ENCODE peak calls at places on chromosomes 2 and 18, in seven cellular contexts. B is RWPE1, S is Right ventricle myocardium superior, L is psoas muscle, N is dermis microvascular lymphatic vessel endothelial cell, Q is HCEC 1CT, P is endothelial cell. V is an unnamed sample.
A peak's percentile ranks its signal among the peaks of the same experiment; 100 is the strongest.

GRCh38 chr18:22977847-22978701 is 44.9 kb downstream of the RBBP8 start:
- DNase-seq in B (peak; percentile 62), S (no peak), L (no peak), N (peak; percentile 88), Q (peak; percentile 87), P (no peak), V (peak; percentile 54)

GRCh38 chr2:203972066-203972465 is 35.5 kb downstream of the ICOS start:
- DNase-seq in B (no peak), S (no peak), L (no peak), N (no peak), Q (no peak), P (no peak), V (no peak)

GRCh38 chr2:97731274-97732050 is 18.1 kb downstream of the ZAP70 start:
- DNase-seq in B (no peak), S (no peak), L (no peak), N (no peak), Q (no peak), P (no peak), V (peak; percentile 44)

GRCh38 chr2:234121999-234122398 is 71.5 kb downstream of the SPP2 start:
- DNase-seq in B (no peak), S (no peak), L (no peak), N (no peak), Q (no peak), P (no peak), V (no peak)

GRCh38 chr2:160061533-160062282 is 707 bp downstream of the PLA2R1 start:
- DNase-seq in B (peak; percentile 16), S (peak; percentile 49), L (no peak), N (peak; percentile 25), Q (no peak), P (no peak), V (no peak)

GRCh38 chr2:234823877-234824376 is 127.9 kb upstream of the SH3BP4 start:
- DNase-seq in B (peak; percentile 37), S (no peak), L (peak; percentile 37), N (peak; percentile 98), Q (peak; percentile 95), P (no peak), V (peak; percentile 86)

GRCh38 chr18:42052137-42052708 is 97.2 kb downstream of the PIK3C3 start:
- DNase-seq in B (no peak), S (no peak), L (no peak), N (peak; percentile 26), Q (peak; percentile 30), P (no peak), V (peak; percentile 3)

GRCh38 chr2:134782792-134783191 is 55.6 kb upstream of the ACMSD start:
- DNase-seq in B (no peak), S (no peak), L (no peak), N (peak; percentile 35), Q (no peak), P (no peak), V (peak; percentile 46)

GRCh38 chr2:68857855-68858456 is 13.2 kb downstream of the BMP10 start:
- DNase-seq in B (no peak), S (no peak), L (no peak), N (no peak), Q (peak; percentile 28), P (no peak), V (no peak)

V was measured in myocyte.